ENCODE peak calls at places on chromosomes 3 and 15, in seven cellular contexts. T is endothelial cell; U is stimulated activated CD8-positive, alpha-beta memory T cell treated with anti-CD3 and anti-CD28 coated beads, Interleukin-7, amount 100 ng/mL, for 24 hours; R is activated CD4-positive, alpha-beta memory T cell treated with anti-CD3 and anti-CD28 coated beads, Interleukin-2, amount 10 ng/mL, durations not matched to agents 7 days and 5 days; H is stimulated activated CD4-positive, alpha-beta T cell treated with anti-CD3 and anti-CD28 coated beads, Interleukin-12 subunit alpha, Interleukin-12 subunit beta, amount 100 ng/mL, for 24 hours; P is osteocyte; V is stimulated activated naive CD8-positive, alpha-beta T cell treated with anti-CD3 and anti-CD28 coated beads, Interleukin-15, Interleukin-2, amounts not matched to agents 100 U/mL and 50 U/mL, for 24 hours. C is an unnamed sample.

GRCh38 chr3:20069178-20069532 is 28.9 kb downstream of the KAT2B start:
- DNase-seq in U (no peak), R (no peak), V (no peak), H (no peak), P (no peak), T (no peak), C (no peak)

GRCh38 chr3:127985216-127985615 is 67.0 kb upstream of the SEC61A1 start:
- DNase-seq in R (no peak), U (no peak), T (no peak), V (no peak), H (no peak), P (no peak), C (no peak)

GRCh38 chr3:149480326-149481017 is 6.0 kb downstream of the TM4SF4 start:
- DNase-seq in T (peak), P (peak), R (peak), U (peak), H (peak), V (peak), C (peak)

GRCh38 chr3:76024640-76025039 is 239.3 kb upstream of the ZNF717 start:
- DNase-seq in U (no peak), P (no peak), H (no peak), T (no peak), V (no peak), R (no peak), C (no peak)

GRCh38 chr15:47409038-47409437 is 308.3 kb upstream of the SEMA6D start:
- DNase-seq in U (no peak), P (no peak), H (no peak), R (no peak), T (no peak), V (no peak), C (no peak)

GRCh38 chr3:10933958-10934481 is 58.5 kb upstream of the SLC6A1 start:
- DNase-seq in H (no peak), T (no peak), U (no peak), V (no peak), R (no peak), P (no peak), C (no peak)

GRCh38 chr15:75891895-75892294 is 11.8 kb upstream of the FBXO22 start:
- DNase-seq in R (no peak), P (no peak), H (no peak), V (no peak), T (no peak), U (no peak), C (no peak)

GRCh38 chr3:73768594-73769308 is 144.0 kb upstream of the PDZRN3 start:
- DNase-seq in U (no peak), T (no peak), P (no peak), R (no peak), V (no peak), H (no peak), C (no peak)

GRCh38 chr15:31325432-31325975 is 1.1 kb upstream of the KLF13 start:
- DNase-seq in T (peak), P (no peak), R (peak), H (peak), U (no peak), V (peak), C (peak)

GRCh38 chr3:90091557-90091956 is 984.1 kb downstream of the EPHA3 start:
- DNase-seq in H (no peak), T (peak), V (no peak), U (no peak), P (no peak), R (no peak), C (peak)

GRCh38 chr3:98564282-98565005 is 29.0 kb downstream of the CPOX start:
- DNase-seq in R (peak), T (no peak), H (no peak), U (no peak), P (no peak), V (no peak), C (peak)

GRCh38 chr3:161990036-161990435 is 493.4 kb downstream of the OTOL1 start:
- DNase-seq in U (no peak), V (no peak), T (no peak), H (no peak), R (no peak), P (no peak), C (no peak)

C was measured in DND-41.